ENCODE peak calls at places on chromosomes 6 and 20, in four cellular contexts. X is left kidney, R is T-helper 2 cell, I is hippocampal formation. A is an unnamed sample.
A peak's percentile ranks its signal among the peaks of the same experiment; 100 is the strongest.

GRCh38 chr6:159729598-159729997 is 2.3 kb downstream of the WTAP start:
- DNase-seq in R (peak; percentile 53), I (no peak), X (peak; percentile 40), A (no peak)

GRCh38 chr6:49038294-49038693 is 424.8 kb downstream of the MMUT start:
- DNase-seq in X (no peak), R (no peak), I (no peak), A (no peak)

GRCh38 chr6:47260021-47260420 is 49.7 kb downstream of the TNFRSF21 start:
- DNase-seq in I (no peak), X (no peak), R (no peak), A (no peak)

GRCh38 chr20:57573893-57574292 is 13.0 kb downstream of the PCK1 start:
- DNase-seq in X (peak; percentile 53), R (no peak), I (no peak), A (no peak)

GRCh38 chr6:159935633-159936032 is 33.2 kb upstream of the IGF2R start:
- DNase-seq in I (no peak), R (no peak), X (no peak), A (no peak)

GRCh38 chr6:22078288-22078687 is 218.5 kb downstream of the PRL start:
- DNase-seq in X (no peak), I (no peak), R (no peak), A (no peak)

GRCh38 chr6:39752835-39753744 is 27.9 kb upstream of the KIF6 start:
- DNase-seq in I (no peak), R (no peak), X (no peak), A (no peak)

GRCh38 chr6:37324131-37325033 is 29.4 kb upstream of the RNF8 start:
- DNase-seq in R (peak; percentile 42), I (no peak), X (no peak), A (no peak)

GRCh38 chr20:13546497-13547131 is 92.1 kb downstream of the TASP1 start:
- DNase-seq in I (peak; percentile 4), R (peak; percentile 54), X (peak; percentile 88), A (peak; percentile 50)

GRCh38 chr6:1736346-1737105 is 126.8 kb downstream of the FOXC1 start:
- DNase-seq in I (no peak), X (no peak), R (no peak), A (no peak)

GRCh38 chr6:26594730-26595632 is 1.8 kb upstream of the ABT1 start:
- DNase-seq in I (no peak), X (peak; percentile 36), R (peak; percentile 47), A (no peak)

GRCh38 chr6:117414770-117415169 is 11.0 kb downstream of the ROS1 start:
- DNase-seq in R (no peak), X (no peak), I (no peak), A (no peak)

GRCh38 chr6:138331984-138332383 is 45.7 kb upstream of the SMIM28 start:
- DNase-seq in R (no peak), X (no peak), I (no peak), A (no peak)

GRCh38 chr6:14046476-14047068 is 71.0 kb upstream of the CD83 start:
- DNase-seq in R (peak; percentile 60), I (no peak), X (peak; percentile 69), A (peak; percentile 27)

GRCh38 chr20:50003253-50003656 is 20.5 kb downstream of the SNAI1 start:
- DNase-seq in I (no peak), X (no peak), R (no peak), A (no peak)

GRCh38 chr6:5833120-5833519 is 173.6 kb downstream of the NRN1 start:
- DNase-seq in I (no peak), X (no peak), R (no peak), A (no peak)

GRCh38 chr6:161406633-161407032 is 132.8 kb upstream of the AGPAT4 start:
- DNase-seq in R (no peak), X (no peak), I (no peak), A (no peak)

GRCh38 chr6:33513213-33513612 is 58.8 kb downstream of the ZBTB9 start:
- DNase-seq in R (peak; percentile 22), I (no peak), X (no peak), A (no peak)

GRCh38 chr6:85864453-85865401 is 222.0 kb upstream of the SYNCRIP start:
- DNase-seq in I (no peak), X (no peak), R (no peak), A (no peak)

GRCh38 chr6:3343089-3343901 is 84.5 kb downstream of the PSMG4 start:
- DNase-seq in R (no peak), I (no peak), X (peak; percentile 18), A (no peak)

GRCh38 chr20:47358672-47359532 is 2.4 kb upstream of the ZMYND8 start:
- DNase-seq in X (peak; percentile 89), I (peak; percentile 91), R (no peak), A (no peak)

GRCh38 chr20:40562031-40562430 is 127.0 kb downstream of the MAFB start:
- DNase-seq in X (peak; percentile 47), I (no peak), R (no peak), A (no peak)

GRCh38 chr6:66623050-66623449 is 916.0 kb upstream of the EYS start:
- DNase-seq in R (no peak), I (no peak), X (no peak), A (no peak)

GRCh38 chr6:119067091-119067490 is 11.4 kb downstream of the FAM184A start:
- DNase-seq in X (no peak), R (no peak), I (no peak), A (no peak)

GRCh38 chr6:109212683-109213082 is 117.4 kb downstream of the CEP57L1 start:
- DNase-seq in I (no peak), X (no peak), R (no peak), A (no peak)

GRCh38 chr20:58998656-58999055 is 8.4 kb downstream of the CTSZ start:
- DNase-seq in R (no peak), X (no peak), I (no peak), A (no peak)

GRCh38 chr20:43977962-43978361 is 63.3 kb downstream of the TOX2 start:
- DNase-seq in R (no peak), X (no peak), I (no peak), A (no peak)

GRCh38 chr6:91573826-91574416 is 987.0 kb upstream of the MAP3K7 start:
- DNase-seq in R (no peak), I (no peak), X (no peak), A (no peak)

GRCh38 chr20:40880063-40880715 is 148.4 kb upstream of the TOP1 start:
- DNase-seq in I (no peak), X (no peak), R (peak; percentile 23), A (no peak)

GRCh38 chr20:33685328-33686007 is 717 bp downstream of the E2F1 start:
- DNase-seq in R (peak; percentile 82), X (peak; percentile 49), I (no peak), A (no peak)

GRCh38 chr20:48275325-48275724 is 490.0 kb upstream of the SULF2 start:
- DNase-seq in I (no peak), R (no peak), X (no peak), A (no peak)

GRCh38 chr20:19944772-19945459 is 72.2 kb upstream of the NAA20 start:
- DNase-seq in X (no peak), I (no peak), R (peak; percentile 82), A (no peak)

A was measured in effector memory CD8-positive, alpha-beta T cell.